ENCODE peak calls at places on chromosomes 12 and 14, in six cellular contexts. D is thoracic aorta, U is endodermal cell, L is MM.1S, W is colonic mucosa, X is uterus. Z is an unnamed sample.
A peak's percentile ranks its signal among the peaks of the same experiment; 100 is the strongest.

GRCh38 chr14:79585845-79586244 is 625.5 kb downstream of the DIO2 start:
- DNase-seq in X (no peak), W (no peak), D (no peak), U (no peak), L (no peak), Z (no peak)

GRCh38 chr12:66423290-66423689 is 121.0 kb downstream of the HELB start:
- DNase-seq in X (no peak), D (no peak), W (no peak), U (no peak), L (no peak), Z (no peak)

GRCh38 chr12:100826323-100826722 is 31.7 kb downstream of the ANO4 start:
- DNase-seq in X (peak; percentile 14), W (peak; percentile 37), L (peak; percentile 55), D (no peak), U (peak; percentile 93), Z (no peak)

GRCh38 chr14:101353422-101353821 is 207.9 kb upstream of the DIO3 start:
- DNase-seq in U (no peak), W (no peak), D (no peak), L (no peak), X (no peak), Z (no peak)

GRCh38 chr12:92543359-92543758 is 159.4 kb upstream of the PLEKHG7 start:
- DNase-seq in U (no peak), D (no peak), W (peak; percentile 79), X (no peak), L (no peak), Z (no peak)

GRCh38 chr12:118053071-118053985 is 7.7 kb downstream of the WSB2 start:
- DNase-seq in X (no peak), L (no peak), W (no peak), U (no peak), D (no peak), Z (no peak)

GRCh38 chr12:49540229-49541139 is 1.7 kb downstream of the KCNH3 start:
- DNase-seq in D (no peak), U (peak; percentile 65), X (peak; percentile 6), L (no peak), W (no peak), Z (no peak)

GRCh38 chr12:16299403-16299802 is 21.9 kb upstream of the SLC15A5 start:
- DNase-seq in L (no peak), W (peak; percentile 62), U (no peak), X (no peak), D (no peak), Z (no peak)

GRCh38 chr12:56007892-56008471 is 10.9 kb downstream of the SUOX start:
- DNase-seq in U (no peak), W (peak; percentile 42), L (no peak), D (no peak), X (no peak), Z (no peak)

GRCh38 chr14:94582199-94582750 is 1.0 kb downstream of the SERPINA5 start:
- DNase-seq in W (no peak), U (no peak), X (no peak), D (no peak), L (no peak), Z (no peak)
- H3K4me3 ChIP-seq in W (no peak overlapping the region), U (no peak overlapping the region), X (no peak overlapping the region), D (no peak overlapping the region), L (no peak overlapping the region), Z (no peak overlapping the region)

GRCh38 chr12:69239286-69239921 is at the start of gene CPSF6:
- DNase-seq in L (peak; percentile 96), W (peak; percentile 96), D (peak; percentile 72), X (peak; percentile 94), U (peak; percentile 99), Z (peak; percentile 94)

GRCh38 chr12:69239922-69240624 is 704 bp downstream of the CPSF6 start:
- DNase-seq in X (peak; percentile 25), U (peak; percentile 85), W (peak; percentile 58), L (peak; percentile 40), D (no peak), Z (peak; percentile 68)

GRCh38 chr12:69240625-69240984 is 1.2 kb downstream of the CPSF6 start:
- DNase-seq in W (no peak), U (peak; percentile 62), L (peak; percentile 75), X (no peak), D (no peak), Z (no peak)

GRCh38 chr12:69241444-69242092 is 2.2 kb downstream of the CPSF6 start:
- DNase-seq in D (no peak), L (no peak), W (no peak), X (no peak), U (no peak), Z (no peak)

GRCh38 chr12:69243099-69244084 is 4.0 kb downstream of the CPSF6 start:
- DNase-seq in U (peak; percentile 46), D (no peak), L (peak; percentile 87), W (no peak), X (no peak), Z (peak; percentile 27)
- H3K36me3 ChIP-seq in U (peaks cover 31% of the 10 kb centered on the region), D (no peaks in the 10 kb centered on the region), L (no peaks in the 10 kb centered on the region), W (no peaks in the 10 kb centered on the region), X (no peaks in the 10 kb centered on the region), Z (no peaks in the 10 kb centered on the region)

GRCh38 chr14:100278702-100279101 is 27.5 kb downstream of the SLC25A29 start:
- DNase-seq in W (no peak), L (peak; percentile 64), U (peak; percentile 34), D (no peak), X (no peak), Z (no peak)
- TF ChIP-seq CTCF in W (no peak), L (peak; percentile 25), U (no peak), D (no peak), X (no peak), Z (peak; percentile 27)

DNA sequence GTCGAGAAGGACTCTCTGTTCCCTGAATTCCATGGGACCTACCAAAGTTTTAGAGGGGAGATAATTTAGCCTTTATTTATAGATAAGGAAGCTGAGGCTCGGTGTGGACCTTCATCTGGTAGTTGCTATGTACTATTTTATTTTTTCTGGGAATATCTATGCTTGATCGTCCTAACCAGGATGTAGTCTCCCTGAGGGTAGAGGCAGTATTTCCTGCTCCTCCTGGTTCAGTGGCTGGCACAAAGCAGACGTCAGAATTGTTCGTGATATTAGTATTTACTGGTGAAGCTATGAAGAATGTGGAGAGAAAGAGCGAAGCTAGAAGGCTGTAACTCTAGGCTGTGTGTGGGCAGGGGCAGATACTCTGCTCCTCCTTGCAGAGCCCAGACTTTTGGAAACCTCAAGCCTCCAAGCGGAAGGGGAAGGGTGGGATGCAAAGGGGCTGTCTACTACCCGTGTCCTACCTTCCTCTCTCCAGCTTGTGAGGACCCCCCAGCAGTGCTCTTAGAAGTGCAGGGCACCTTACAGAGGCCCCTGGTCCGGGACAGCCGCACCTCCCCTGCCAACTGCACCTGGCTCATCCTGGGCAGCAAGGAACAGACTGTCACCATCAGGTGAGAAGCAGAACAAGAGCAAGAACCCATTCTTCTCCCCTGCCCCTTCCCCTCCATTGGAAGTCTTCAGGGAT is 1.4 kb downstream of the LRP10 start:
- DNase-seq in U (no peak), L (no peak), W (no peak), X (no peak), D (no peak), Z (no peak)
- H3K4me3 ChIP-seq in U (peak overlapping the region; percentile 82), L (peak overlapping the region; percentile 71), W (peak overlapping the region; percentile 57), X (peak overlapping the region; percentile 74), D (peak overlapping the region; percentile 95), Z (peak overlapping the region; percentile 92)